ENCODE peak calls at places on chromosomes 7 and 10, in nine cellular contexts. O is HCT116, H is A549, K is cardiac fibroblast, S is glutamatergic neuron, M is progenitor cell of endocrine pancreas, F is suprapubic skin, Z is endothelial cell, Y is left ventricle myocardium inferior. Q is an unnamed sample.

GRCh38 chr7:46168671-46169383 is 247.8 kb upstream of the IGFBP3 start:
- DNase-seq in O (no peak), H (no peak), K (no peak), S (no peak), M (no peak), F (no peak), Z (no peak), Y (no peak), Q (no peak)

GRCh38 chr10:24118246-24118645 is 90.7 kb upstream of the KIAA1217 start:
- DNase-seq in O (no peak), H (no peak), K (no peak), S (no peak), M (no peak), F (no peak), Z (peak), Y (no peak), Q (no peak)

GRCh38 chr7:137001041-137001440 is 132.6 kb downstream of the CHRM2 start:
- DNase-seq in O (no peak), H (no peak), K (no peak), S (no peak), M (no peak), F (no peak), Z (no peak), Y (no peak), Q (no peak)

GRCh38 chr10:131320860-131321604 is 9.5 kb upstream of the TCERG1L start:
- DNase-seq in O (no peak), H (no peak), K (no peak), S (no peak), M (no peak), F (no peak), Z (no peak), Y (no peak), Q (no peak)

GRCh38 chr7:111029574-111030357 is 61.2 kb upstream of the LRRN3 start:
- DNase-seq in O (no peak), H (no peak), K (peak), S (no peak), M (no peak), F (no peak), Z (no peak), Y (no peak), Q (no peak)

GRCh38 chr7:1444214-1444924 is 14.9 kb downstream of the MICALL2 start:
- DNase-seq in O (no peak), H (no peak), K (no peak), S (no peak), M (no peak), F (no peak), Z (no peak), Y (no peak), Q (no peak)

GRCh38 chr7:841943-842342 is 9.7 kb downstream of the SUN1 start:
- DNase-seq in O (no peak), H (no peak), K (no peak), S (no peak), M (no peak), F (no peak), Z (no peak), Y (no peak), Q (no peak)

GRCh38 chr7:133883591-133883990 is 243.5 kb upstream of the LRGUK start:
- DNase-seq in O (no peak), H (no peak), K (no peak), S (no peak), M (no peak), F (no peak), Z (no peak), Y (no peak), Q (no peak)

GRCh38 chr7:112567388-112567787 is 86.6 kb downstream of the LSMEM1 start:
- DNase-seq in O (no peak), H (no peak), K (no peak), S (no peak), M (no peak), F (no peak), Z (no peak), Y (no peak), Q (no peak)

GRCh38 chr10:69009360-69009759 is 20.8 kb downstream of the KIFBP start:
- DNase-seq in O (no peak), H (no peak), K (peak), S (no peak), M (no peak), F (no peak), Z (no peak), Y (no peak), Q (no peak)

GRCh38 chr7:55191926-55192692 is 173.0 kb upstream of the LANCL2 start:
- DNase-seq in O (no peak), H (no peak), K (peak), S (peak), M (no peak), F (no peak), Z (no peak), Y (no peak), Q (no peak)

GRCh38 chr10:97534746-97535367 is 36.1 kb downstream of the UBTD1 start:
- DNase-seq in O (no peak), H (peak), K (peak), S (peak), M (no peak), F (no peak), Z (peak), Y (no peak), Q (peak)

GRCh38 chr7:138875794-138876193 is 77.8 kb upstream of the ATP6V0A4 start:
- DNase-seq in O (no peak), H (no peak), K (peak), S (no peak), M (no peak), F (no peak), Z (no peak), Y (no peak), Q (no peak)

GRCh38 chr10:76550806-76551205 is 1086.8 kb downstream of the KCNMA1 start:
- DNase-seq in O (no peak), H (no peak), K (peak), S (no peak), M (no peak), F (no peak), Z (no peak), Y (no peak), Q (no peak)

GRCh38 chr7:75971961-75972763 is 22.2 kb downstream of the TMEM120A start:
- DNase-seq in O (no peak), H (peak), K (peak), S (peak), M (no peak), F (peak), Z (peak), Y (peak), Q (peak)

GRCh38 chr7:106736508-106737201 is 75.7 kb upstream of the CCDC71L start:
- DNase-seq in O (peak), H (peak), K (peak), S (no peak), M (peak), F (no peak), Z (peak), Y (no peak), Q (peak)

GRCh38 chr7:129949292-129950133 is 3.2 kb downstream of the UBE2H start:
- DNase-seq in O (peak), H (no peak), K (peak), S (no peak), M (no peak), F (no peak), Z (peak), Y (no peak), Q (peak)

GRCh38 chr10:91681361-91682276 is 48.7 kb upstream of the PPP1R3C start:
- DNase-seq in O (no peak), H (no peak), K (peak), S (no peak), M (no peak), F (no peak), Z (no peak), Y (peak), Q (no peak)

GRCh38 chr10:129477051-129477450 is 10.0 kb downstream of the MGMT start:
- DNase-seq in O (no peak), H (no peak), K (no peak), S (no peak), M (no peak), F (no peak), Z (no peak), Y (no peak), Q (no peak)

GRCh38 chr7:50556247-50556976 is 8.8 kb downstream of the DDC start:
- DNase-seq in O (no peak), H (no peak), K (peak), S (no peak), M (no peak), F (no peak), Z (no peak), Y (no peak), Q (no peak)

GRCh38 chr7:22442887-22443369 is 57.1 kb downstream of the STEAP1B start:
- DNase-seq in O (no peak), H (no peak), K (no peak), S (no peak), M (no peak), F (no peak), Z (no peak), Y (no peak), Q (no peak)

GRCh38 chr7:112462236-112462635 is 12.0 kb downstream of the IFRD1 start:
- DNase-seq in O (no peak), H (peak), K (peak), S (no peak), M (no peak), F (no peak), Z (no peak), Y (no peak), Q (no peak)

GRCh38 chr10:10930979-10931743 is 86.5 kb upstream of the CELF2 start:
- DNase-seq in O (no peak), H (no peak), K (no peak), S (no peak), M (no peak), F (no peak), Z (no peak), Y (no peak), Q (no peak)

GRCh38 chr10:124063736-124064135 is 29.7 kb downstream of the CHST15 start:
- DNase-seq in O (no peak), H (peak), K (peak), S (no peak), M (no peak), F (no peak), Z (no peak), Y (no peak), Q (no peak)

GRCh38 chr7:106818736-106819135 is 46.3 kb upstream of the PIK3CG start:
- DNase-seq in O (no peak), H (no peak), K (no peak), S (no peak), M (no peak), F (no peak), Z (no peak), Y (no peak), Q (no peak)

GRCh38 chr10:132450466-132450824 is 53.4 kb downstream of the PWWP2B start:
- DNase-seq in O (no peak), H (no peak), K (no peak), S (peak), M (no peak), F (no peak), Z (no peak), Y (no peak), Q (peak)

GRCh38 chr10:122485670-122486069 is 24.3 kb downstream of the HTRA1 start:
- DNase-seq in O (no peak), H (no peak), K (peak), S (no peak), M (no peak), F (no peak), Z (no peak), Y (no peak), Q (no peak)

GRCh38 chr10:62081322-62081945 is 179.9 kb downstream of the ARID5B start:
- DNase-seq in O (no peak), H (no peak), K (peak), S (no peak), M (no peak), F (no peak), Z (no peak), Y (no peak), Q (no peak)

GRCh38 chr10:5760462-5760861 is 52.8 kb downstream of the GDI2 start:
- DNase-seq in O (no peak), H (no peak), K (peak), S (no peak), M (no peak), F (no peak), Z (no peak), Y (no peak), Q (no peak)

GRCh38 chr10:103333934-103334520 is 16.9 kb downstream of the PCGF6 start:
- DNase-seq in O (peak), H (peak), K (peak), S (no peak), M (no peak), F (no peak), Z (no peak), Y (no peak), Q (no peak)

GRCh38 chr7:67823345-67823744 is 826.7 kb downstream of the TYW1 start:
- DNase-seq in O (no peak), H (peak), K (peak), S (no peak), M (no peak), F (no peak), Z (no peak), Y (no peak), Q (no peak)
- TF ChIP-seq CTCF in O (no peak), H (no peak), K (no peak), S (no peak), M (no peak), F (no peak), Z (no peak), Y (no peak), Q (no peak)

GRCh38 chr7:121054925-121055324 is 66.4 kb downstream of the CPED1 start:
- DNase-seq in O (no peak), H (no peak), K (no peak), S (no peak), M (no peak), F (no peak), Z (no peak), Y (no peak), Q (no peak)
- TF ChIP-seq CTCF in O (no peak), H (no peak), K (no peak), S (no peak), M (no peak), F (no peak), Z (no peak), Y (no peak), Q (no peak)

GRCh38 chr7:105306160-105306784 is 82.4 kb downstream of the SRPK2 start:
- DNase-seq in O (no peak), H (no peak), K (peak), S (no peak), M (no peak), F (no peak), Z (no peak), Y (no peak), Q (no peak)

GRCh38 chr7:105304040-105304895 is 84.5 kb downstream of the SRPK2 start:
- DNase-seq in O (peak), H (peak), K (peak), S (no peak), M (no peak), F (no peak), Z (no peak), Y (no peak), Q (no peak)

GRCh38 chr7:105307163-105307672 is 81.5 kb downstream of the SRPK2 start:
- DNase-seq in O (no peak), H (no peak), K (no peak), S (no peak), M (no peak), F (no peak), Z (no peak), Y (no peak), Q (no peak)

GRCh38 chr7:105305633-105306032 is 83.1 kb downstream of the SRPK2 start:
- DNase-seq in O (no peak), H (no peak), K (no peak), S (no peak), M (no peak), F (no peak), Z (no peak), Y (no peak), Q (no peak)

GRCh38 chr7:105309235-105310156 is 79.2 kb downstream of the SRPK2 start:
- DNase-seq in O (no peak), H (no peak), K (no peak), S (no peak), M (no peak), F (no peak), Z (no peak), Y (no peak), Q (no peak)
- TF ChIP-seq CTCF in O (no peak), H (no peak), K (no peak), S (no peak), M (no peak), F (no peak), Z (no peak), Y (no peak), Q (no peak)

DNA sequence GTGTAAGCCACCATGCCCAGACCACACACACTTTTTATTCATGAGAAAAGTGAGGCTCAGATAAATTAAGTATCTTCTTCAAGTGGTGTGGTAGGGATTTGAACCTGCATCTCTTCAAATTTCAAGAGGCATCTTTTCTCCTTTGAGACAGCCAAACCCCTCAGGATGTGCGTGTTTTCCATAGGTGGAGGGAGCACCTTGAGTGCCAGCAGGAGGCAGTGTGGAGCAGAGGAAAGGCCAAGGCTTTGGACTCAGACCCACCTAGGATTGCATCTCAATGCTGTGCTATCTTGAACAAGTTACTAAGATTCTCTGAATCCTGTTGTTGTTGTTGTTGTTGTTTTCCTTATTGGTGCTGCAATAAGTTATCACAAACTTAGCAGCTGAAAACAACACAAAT is 40.2 kb upstream of the MYL10 start:
- DNase-seq in O (no peak), H (peak), K (no peak), S (no peak), M (no peak), F (no peak), Z (no peak), Y (no peak), Q (no peak)
- TF ChIP-seq CTCF in O (peak), H (no peak), K (peak), S (no peak), M (no peak), F (no peak), Z (no peak), Y (no peak), Q (no peak)

DNA sequence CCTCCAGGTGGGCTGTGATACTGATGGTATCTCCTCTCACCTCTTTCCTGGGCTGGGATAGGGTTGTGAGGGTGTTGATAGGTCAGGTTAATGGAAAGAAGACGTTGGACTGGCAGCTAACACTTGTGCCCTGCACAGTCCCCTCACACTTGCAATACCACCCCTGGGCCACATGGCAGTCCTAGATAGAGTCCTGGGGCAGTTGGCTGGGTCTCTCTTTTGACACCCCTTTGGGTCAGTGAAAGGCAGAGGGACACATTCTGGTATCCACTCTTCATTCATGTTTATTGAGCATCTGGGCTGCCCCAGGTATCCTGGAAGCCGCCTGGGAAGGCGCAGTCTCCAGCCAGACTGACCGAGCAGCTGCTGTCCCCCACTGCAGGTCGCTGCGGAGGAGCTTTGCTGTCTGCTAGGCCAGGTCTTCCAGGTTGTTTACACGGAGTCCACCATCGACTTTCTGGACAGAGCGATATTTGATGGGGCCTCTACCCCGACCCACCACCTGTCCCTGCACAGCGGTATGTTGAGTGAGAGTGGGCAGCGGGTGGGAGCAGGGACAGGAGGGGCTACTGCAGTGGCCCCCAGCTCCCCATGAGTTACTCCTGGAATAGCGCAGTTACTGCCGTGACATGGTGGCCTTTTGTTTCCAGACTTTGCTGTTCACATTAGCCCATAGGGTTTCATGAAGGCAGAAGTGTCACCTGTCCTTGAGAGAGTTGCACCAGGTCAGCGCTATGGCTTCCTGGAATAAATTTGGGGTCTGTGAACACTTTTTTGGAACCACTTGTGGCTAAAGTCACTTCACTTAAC is 19.1 kb downstream of the NACAD start:
- DNase-seq in O (no peak), H (no peak), K (no peak), S (no peak), M (no peak), F (peak), Z (no peak), Y (no peak), Q (no peak)
- TF ChIP-seq CTCF in O (peak), H (no peak), K (no peak), S (peak), M (no peak), F (no peak), Z (no peak), Y (no peak), Q (no peak)

GRCh38 chr10:43957267-43958070 is 308.8 kb upstream of the ZNF32 start:
- DNase-seq in O (no peak), H (no peak), K (no peak), S (no peak), M (no peak), F (no peak), Z (no peak), Y (no peak), Q (no peak)
- TF ChIP-seq CTCF in O (no peak), H (no peak), K (no peak), S (no peak), M (no peak), F (no peak), Z (no peak), Y (no peak), Q (no peak)

DNA sequence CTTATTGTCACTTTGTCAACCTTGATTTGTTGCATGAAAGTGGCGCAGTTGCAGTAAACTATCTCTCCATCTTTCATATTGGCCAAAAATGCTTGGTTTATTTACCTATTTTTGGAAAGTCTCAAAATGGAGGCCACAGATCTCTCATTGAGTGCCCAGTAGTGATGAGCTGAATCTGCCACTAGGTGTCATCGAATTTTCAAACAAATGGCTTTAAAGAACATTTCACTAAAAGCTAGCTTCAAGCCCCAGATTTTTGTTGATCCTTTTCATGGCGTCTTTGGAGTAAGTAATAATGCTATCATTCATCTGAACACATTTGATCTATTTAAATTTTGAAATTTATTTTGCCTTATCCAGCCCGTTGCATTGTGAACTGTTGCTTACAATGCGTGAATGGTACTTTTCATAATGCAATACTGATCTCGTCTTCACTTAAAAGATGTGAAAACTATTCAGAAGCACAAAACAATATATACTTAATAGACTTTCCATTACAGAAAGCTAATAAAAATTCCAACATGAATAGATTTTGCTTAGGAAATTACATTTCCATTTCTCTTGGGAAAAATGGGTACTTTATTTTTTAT is 236.2 kb downstream of the DNAJB9 start:
- DNase-seq in O (peak), H (peak), K (peak), S (no peak), M (no peak), F (no peak), Z (peak), Y (no peak), Q (no peak)
- TF ChIP-seq CTCF in O (peak), H (peak), K (peak), S (peak), M (peak), F (no peak), Z (peak), Y (peak), Q (peak)

DNA sequence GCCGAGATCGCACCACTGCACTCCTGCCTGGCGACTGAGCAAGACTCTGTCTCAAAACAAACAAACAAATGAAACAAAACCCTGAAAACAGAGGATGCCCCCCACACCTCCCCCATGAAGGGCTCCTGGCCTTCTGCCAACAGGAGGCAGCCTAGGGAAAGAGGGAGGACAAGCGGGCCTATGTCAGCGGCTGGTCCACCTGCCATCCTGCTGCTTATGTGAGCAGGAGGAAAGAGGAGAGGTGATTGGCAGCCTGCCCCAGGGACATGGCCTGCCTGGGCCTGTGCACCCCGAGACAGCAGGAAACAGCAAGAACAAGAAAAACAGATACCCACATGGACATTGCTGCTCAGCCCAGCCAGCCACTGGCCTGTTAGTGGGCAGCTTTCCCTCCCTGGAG is 9.1 kb upstream of the ZNF316 start:
- DNase-seq in O (no peak), H (no peak), K (no peak), S (no peak), M (no peak), F (no peak), Z (no peak), Y (no peak), Q (no peak)
- TF ChIP-seq CTCF in O (no peak), H (no peak), K (no peak), S (no peak), M (no peak), F (no peak), Z (no peak), Y (no peak), Q (no peak)

Q was measured in nephron progenitor cell.